ENCODE peak calls at places on chromosomes 4 and X, in seven cellular contexts. One of them, this sample, is unnamed. For H3K27me3, the result is how much of the 10 kb centered on the place peaks cover.

GRCh38 chr4:131531087-131531486 is 1618.0 kb upstream of the PCDH10 start:
- DNase-seq in esophagus squamous epithelium: no peak
- DNase-seq in A673: no peak
- DNase-seq in left ventricle myocardium inferior: no peak
- DNase-seq in neural progenitor cell: no peak
- DNase-seq in colonic mucosa: no peak
- DNase-seq in Panc1: no peak
- DNase-seq in this sample: no peak

GRCh38 chr4:112073201-112073600 is 72.1 kb upstream of the FAM241A start:
- DNase-seq in neural progenitor cell: no peak
- DNase-seq in left ventricle myocardium inferior: no peak
- DNase-seq in colonic mucosa: no peak
- DNase-seq in esophagus squamous epithelium: no peak
- DNase-seq in A673: peak
- DNase-seq in Panc1: no peak
- DNase-seq in this sample: no peak

GRCh38 chr4:159283697-159284492 is 181.0 kb downstream of the RAPGEF2 start:
- DNase-seq in Panc1: no peak
- DNase-seq in colonic mucosa: no peak
- DNase-seq in A673: peak
- DNase-seq in left ventricle myocardium inferior: no peak
- DNase-seq in neural progenitor cell: no peak
- DNase-seq in esophagus squamous epithelium: no peak
- DNase-seq in this sample: peak

GRCh38 chr4:113958766-113959540 is 20.5 kb downstream of the ARSJ start:
- DNase-seq in neural progenitor cell: no peak
- DNase-seq in colonic mucosa: no peak
- DNase-seq in left ventricle myocardium inferior: no peak
- DNase-seq in Panc1: peak
- DNase-seq in A673: peak
- DNase-seq in esophagus squamous epithelium: no peak
- DNase-seq in this sample: peak

GRCh38 chr4:21276046-21276445 is 575.8 kb downstream of the PACRGL start:
- DNase-seq in A673: no peak
- DNase-seq in neural progenitor cell: no peak
- DNase-seq in Panc1: no peak
- DNase-seq in left ventricle myocardium inferior: no peak
- DNase-seq in esophagus squamous epithelium: no peak
- DNase-seq in colonic mucosa: no peak
- DNase-seq in this sample: no peak

GRCh38 chr4:20618729-20619128 is 81.5 kb upstream of the PACRGL start:
- DNase-seq in colonic mucosa: no peak
- DNase-seq in left ventricle myocardium inferior: no peak
- DNase-seq in neural progenitor cell: peak
- DNase-seq in Panc1: no peak
- DNase-seq in esophagus squamous epithelium: no peak
- DNase-seq in A673: no peak
- DNase-seq in this sample: no peak

GRCh38 chr4:13918110-13918509 is 290.6 kb upstream of the BOD1L1 start:
- DNase-seq in colonic mucosa: peak
- DNase-seq in Panc1: no peak
- DNase-seq in neural progenitor cell: no peak
- DNase-seq in A673: no peak
- DNase-seq in left ventricle myocardium inferior: peak
- DNase-seq in esophagus squamous epithelium: no peak
- DNase-seq in this sample: no peak

GRCh38 chr4:153151535-153152452 is 52.4 kb upstream of the TRIM2 start:
- DNase-seq in Panc1: no peak
- DNase-seq in left ventricle myocardium inferior: no peak
- DNase-seq in esophagus squamous epithelium: no peak
- DNase-seq in neural progenitor cell: peak
- DNase-seq in A673: peak
- DNase-seq in colonic mucosa: peak
- DNase-seq in this sample: peak

GRCh38 chr4:146981651-146982050 is 36.0 kb upstream of the TTC29 start:
- DNase-seq in Panc1: no peak
- DNase-seq in colonic mucosa: no peak
- DNase-seq in esophagus squamous epithelium: no peak
- DNase-seq in A673: no peak
- DNase-seq in neural progenitor cell: peak
- DNase-seq in left ventricle myocardium inferior: no peak
- DNase-seq in this sample: no peak

GRCh38 chr4:85391011-85391410 is 83.9 kb upstream of the ARHGAP24 start:
- DNase-seq in left ventricle myocardium inferior: no peak
- DNase-seq in A673: no peak
- DNase-seq in esophagus squamous epithelium: no peak
- DNase-seq in neural progenitor cell: no peak
- DNase-seq in colonic mucosa: no peak
- DNase-seq in Panc1: no peak
- DNase-seq in this sample: no peak

GRCh38 chr4:7557447-7557846 is 122.7 kb upstream of the PSAPL1 start:
- DNase-seq in neural progenitor cell: no peak
- DNase-seq in A673: no peak
- DNase-seq in colonic mucosa: no peak
- DNase-seq in left ventricle myocardium inferior: no peak
- DNase-seq in esophagus squamous epithelium: no peak
- DNase-seq in Panc1: peak
- DNase-seq in this sample: no peak

GRCh38 chr4:114087596-114088230 is 108.3 kb upstream of the ARSJ start:
- DNase-seq in left ventricle myocardium inferior: no peak
- DNase-seq in A673: peak
- DNase-seq in esophagus squamous epithelium: no peak
- DNase-seq in neural progenitor cell: no peak
- DNase-seq in Panc1: no peak
- DNase-seq in colonic mucosa: no peak
- DNase-seq in this sample: peak

GRCh38 chr4:4574792-4575191 is 32.9 kb upstream of the STX18 start:
- DNase-seq in esophagus squamous epithelium: peak
- DNase-seq in colonic mucosa: peak
- DNase-seq in A673: peak
- DNase-seq in neural progenitor cell: peak
- DNase-seq in left ventricle myocardium inferior: peak
- DNase-seq in Panc1: peak
- DNase-seq in this sample: peak

GRCh38 chr4:77538144-77538543 is 67.5 kb upstream of the CXCL13 start:
- DNase-seq in A673: no peak
- DNase-seq in colonic mucosa: no peak
- DNase-seq in Panc1: no peak
- DNase-seq in left ventricle myocardium inferior: no peak
- DNase-seq in esophagus squamous epithelium: no peak
- DNase-seq in neural progenitor cell: no peak
- DNase-seq in this sample: peak

GRCh38 chr4:1406416-1406945 is at the start of gene NKX1-1:
- DNase-seq in Panc1: no peak
- DNase-seq in neural progenitor cell: peak
- DNase-seq in esophagus squamous epithelium: no peak
- DNase-seq in left ventricle myocardium inferior: no peak
- DNase-seq in A673: no peak
- DNase-seq in colonic mucosa: no peak
- DNase-seq in this sample: no peak
- H3K27me3 ChIP-seq in Panc1: under half
- H3K27me3 ChIP-seq in neural progenitor cell: half or more
- H3K27me3 ChIP-seq in esophagus squamous epithelium: half or more
- H3K27me3 ChIP-seq in left ventricle myocardium inferior: half or more
- H3K27me3 ChIP-seq in A673: half or more
- H3K27me3 ChIP-seq in colonic mucosa: half or more
- H3K27me3 ChIP-seq in this sample: half or more

GRCh38 chrX:1466971-1467561 is 14.4 kb upstream of the ASMTL start:
- DNase-seq in A673: no peak
- DNase-seq in esophagus squamous epithelium: peak
- DNase-seq in Panc1: no peak
- DNase-seq in left ventricle myocardium inferior: no peak
- DNase-seq in colonic mucosa: peak
- DNase-seq in neural progenitor cell: no peak
- DNase-seq in this sample: no peak

GRCh38 chrX:1465261-1466231 is 12.8 kb upstream of the ASMTL start:
- DNase-seq in A673: no peak
- DNase-seq in colonic mucosa: peak
- DNase-seq in Panc1: no peak
- DNase-seq in neural progenitor cell: no peak
- DNase-seq in left ventricle myocardium inferior: no peak
- DNase-seq in esophagus squamous epithelium: no peak
- DNase-seq in this sample: no peak

GRCh38 chrX:1468250-1468772 is 15.6 kb upstream of the ASMTL start:
- DNase-seq in A673: peak
- DNase-seq in colonic mucosa: peak
- DNase-seq in Panc1: no peak
- DNase-seq in left ventricle myocardium inferior: no peak
- DNase-seq in neural progenitor cell: no peak
- DNase-seq in esophagus squamous epithelium: no peak
- DNase-seq in this sample: no peak

GRCh38 chrX:1464282-1465131 is 11.8 kb upstream of the ASMTL start:
- DNase-seq in colonic mucosa: no peak
- DNase-seq in Panc1: no peak
- DNase-seq in A673: no peak
- DNase-seq in esophagus squamous epithelium: no peak
- DNase-seq in left ventricle myocardium inferior: no peak
- DNase-seq in neural progenitor cell: no peak
- DNase-seq in this sample: no peak

GRCh38 chrX:1466232-1466661 is 13.5 kb upstream of the ASMTL start:
- DNase-seq in colonic mucosa: peak
- DNase-seq in esophagus squamous epithelium: no peak
- DNase-seq in neural progenitor cell: no peak
- DNase-seq in Panc1: no peak
- DNase-seq in A673: no peak
- DNase-seq in left ventricle myocardium inferior: no peak
- DNase-seq in this sample: no peak
- H3K27me3 ChIP-seq in colonic mucosa: under half
- H3K27me3 ChIP-seq in esophagus squamous epithelium: under half
- H3K27me3 ChIP-seq in neural progenitor cell: under half
- H3K27me3 ChIP-seq in Panc1: under half
- H3K27me3 ChIP-seq in A673: half or more
- H3K27me3 ChIP-seq in left ventricle myocardium inferior: half or more
- H3K27me3 ChIP-seq in this sample: under half

GRCh38 chrX:16202943-16203342 is 35.7 kb downstream of the MAGEB17 start:
- DNase-seq in Panc1: no peak
- DNase-seq in colonic mucosa: no peak
- DNase-seq in left ventricle myocardium inferior: no peak
- DNase-seq in A673: no peak
- DNase-seq in neural progenitor cell: no peak
- DNase-seq in esophagus squamous epithelium: no peak
- DNase-seq in this sample: no peak

GRCh38 chrX:16196829-16197228 is 29.5 kb downstream of the MAGEB17 start:
- DNase-seq in esophagus squamous epithelium: no peak
- DNase-seq in neural progenitor cell: no peak
- DNase-seq in A673: no peak
- DNase-seq in Panc1: no peak
- DNase-seq in colonic mucosa: no peak
- DNase-seq in left ventricle myocardium inferior: no peak
- DNase-seq in this sample: no peak

GRCh38 chrX:16204538-16204937 is 37.3 kb downstream of the MAGEB17 start:
- DNase-seq in A673: no peak
- DNase-seq in left ventricle myocardium inferior: no peak
- DNase-seq in esophagus squamous epithelium: no peak
- DNase-seq in colonic mucosa: no peak
- DNase-seq in Panc1: no peak
- DNase-seq in neural progenitor cell: no peak
- DNase-seq in this sample: no peak

DNA sequence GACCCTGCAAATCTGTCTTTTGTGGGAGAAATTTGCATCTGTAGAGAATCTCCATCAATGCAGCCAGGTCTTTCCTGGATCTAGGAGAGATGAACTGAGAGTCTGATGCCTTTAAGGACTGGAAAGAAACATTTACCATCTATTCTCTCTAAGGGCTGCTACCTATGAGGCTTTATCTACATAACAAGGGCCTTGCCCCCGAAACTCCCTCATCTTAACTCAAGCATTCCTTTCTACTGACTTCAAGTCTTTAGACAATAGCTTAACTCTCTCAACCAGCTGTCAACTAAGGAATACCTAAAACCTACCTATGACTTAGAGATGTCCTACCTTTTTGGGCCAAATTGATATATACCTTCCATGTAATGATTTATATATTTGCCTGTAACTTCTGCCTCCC is 32.1 kb downstream of the MAGEB17 start:
- DNase-seq in colonic mucosa: no peak
- DNase-seq in left ventricle myocardium inferior: no peak
- DNase-seq in A673: no peak
- DNase-seq in Panc1: no peak
- DNase-seq in esophagus squamous epithelium: no peak
- DNase-seq in neural progenitor cell: no peak
- DNase-seq in this sample: no peak
- H3K27me3 ChIP-seq in colonic mucosa: under half
- H3K27me3 ChIP-seq in left ventricle myocardium inferior: under half
- H3K27me3 ChIP-seq in A673: under half
- H3K27me3 ChIP-seq in Panc1: under half
- H3K27me3 ChIP-seq in esophagus squamous epithelium: under half
- H3K27me3 ChIP-seq in neural progenitor cell: under half
- H3K27me3 ChIP-seq in this sample: under half

GRCh38 chrX:134020910-134021309 is 35.5 kb upstream of the GPC3 start:
- DNase-seq in Panc1: no peak
- DNase-seq in colonic mucosa: no peak
- DNase-seq in left ventricle myocardium inferior: no peak
- DNase-seq in esophagus squamous epithelium: no peak
- DNase-seq in neural progenitor cell: no peak
- DNase-seq in A673: no peak
- DNase-seq in this sample: no peak
- H3K27me3 ChIP-seq in Panc1: under half
- H3K27me3 ChIP-seq in colonic mucosa: under half
- H3K27me3 ChIP-seq in left ventricle myocardium inferior: under half
- H3K27me3 ChIP-seq in esophagus squamous epithelium: under half
- H3K27me3 ChIP-seq in neural progenitor cell: under half
- H3K27me3 ChIP-seq in A673: under half
- H3K27me3 ChIP-seq in this sample: under half

DNA sequence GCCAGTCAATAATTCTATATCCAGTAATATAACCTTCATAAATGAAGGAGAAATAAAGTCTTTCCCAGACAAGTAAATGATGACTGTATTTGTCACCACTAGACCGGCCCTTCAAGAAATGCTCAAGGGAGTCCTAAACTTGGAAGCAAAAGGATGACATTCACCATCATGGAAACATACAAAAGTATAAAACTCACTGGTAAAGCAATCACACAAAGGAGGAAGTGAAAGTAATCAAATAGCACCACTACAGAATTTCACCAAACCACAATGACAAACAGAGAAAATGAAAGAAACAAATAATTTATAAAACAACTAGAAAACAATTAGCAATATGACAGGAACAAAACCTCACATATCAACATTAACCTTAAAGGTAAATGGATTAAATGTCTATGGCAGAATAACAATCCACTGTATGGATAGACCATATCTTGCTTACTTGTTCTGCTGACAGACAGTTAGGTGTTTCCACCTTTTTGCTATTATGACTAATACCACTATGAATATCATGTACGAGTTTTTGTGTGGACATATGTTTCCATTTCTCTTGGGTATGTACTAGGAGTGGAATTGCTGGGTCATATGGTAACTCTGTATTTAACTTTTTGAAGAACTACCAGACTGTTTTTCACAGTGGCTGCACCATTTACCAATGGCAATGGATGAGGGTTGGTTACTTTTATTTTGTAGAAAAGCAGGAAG is 44.9 kb downstream of the NAT8L start:
- DNase-seq in esophagus squamous epithelium: no peak
- DNase-seq in Panc1: no peak
- DNase-seq in A673: no peak
- DNase-seq in neural progenitor cell: no peak
- DNase-seq in left ventricle myocardium inferior: no peak
- DNase-seq in colonic mucosa: no peak
- DNase-seq in this sample: no peak
- H3K27me3 ChIP-seq in esophagus squamous epithelium: under half
- H3K27me3 ChIP-seq in Panc1: under half
- H3K27me3 ChIP-seq in A673: under half
- H3K27me3 ChIP-seq in neural progenitor cell: under half
- H3K27me3 ChIP-seq in left ventricle myocardium inferior: under half
- H3K27me3 ChIP-seq in colonic mucosa: under half
- H3K27me3 ChIP-seq in this sample: under half

This sample was measured in endothelial cell of umbilical vein.